ENCODE peak calls at places on chromosomes 1 and 21, in five cellular contexts. One of them, this sample, is unnamed.

GRCh38 chr1:235632538-235633219 is 16.9 kb downstream of the GNG4 start:
- DNase-seq in progenitor cell of endocrine pancreas: no peak
- DNase-seq in prostate gland: no peak
- DNase-seq in lower lobe of right lung: no peak
- DNase-seq in type B pancreatic cell: no peak
- DNase-seq in this sample: peak; percentile 75

GRCh38 chr1:116900471-116901365 is 9.0 kb upstream of the PTGFRN start:
- DNase-seq in progenitor cell of endocrine pancreas: no peak
- DNase-seq in prostate gland: no peak
- DNase-seq in lower lobe of right lung: no peak
- DNase-seq in type B pancreatic cell: no peak
- DNase-seq in this sample: no peak

GRCh38 chr1:113390871-113391642 is 742 bp downstream of the MAGI3 start:
- DNase-seq in progenitor cell of endocrine pancreas: peak; percentile 36
- DNase-seq in prostate gland: peak; percentile 60
- DNase-seq in lower lobe of right lung: peak; percentile 74
- DNase-seq in type B pancreatic cell: peak; percentile 71
- DNase-seq in this sample: peak; percentile 28

GRCh38 chr1:62003777-62004176 is 190.9 kb upstream of the L1TD1 start:
- DNase-seq in progenitor cell of endocrine pancreas: no peak
- DNase-seq in prostate gland: no peak
- DNase-seq in lower lobe of right lung: no peak
- DNase-seq in type B pancreatic cell: no peak
- DNase-seq in this sample: no peak

GRCh38 chr1:23090056-23090455 is 70.8 kb downstream of the KDM1A start:
- DNase-seq in progenitor cell of endocrine pancreas: no peak
- DNase-seq in prostate gland: no peak
- DNase-seq in lower lobe of right lung: no peak
- DNase-seq in type B pancreatic cell: no peak
- DNase-seq in this sample: no peak

GRCh38 chr1:20698195-20698910 is 19.5 kb downstream of the KIF17 start:
- DNase-seq in progenitor cell of endocrine pancreas: no peak
- DNase-seq in prostate gland: no peak
- DNase-seq in lower lobe of right lung: no peak
- DNase-seq in type B pancreatic cell: no peak
- DNase-seq in this sample: no peak

GRCh38 chr1:33045246-33045645 is 8.6 kb upstream of the AK2 start:
- DNase-seq in progenitor cell of endocrine pancreas: no peak
- DNase-seq in prostate gland: no peak
- DNase-seq in lower lobe of right lung: no peak
- DNase-seq in type B pancreatic cell: no peak
- DNase-seq in this sample: no peak

GRCh38 chr1:97202481-97202880 is 480.9 kb downstream of the PTBP2 start:
- DNase-seq in progenitor cell of endocrine pancreas: no peak
- DNase-seq in prostate gland: no peak
- DNase-seq in lower lobe of right lung: no peak
- DNase-seq in type B pancreatic cell: no peak
- DNase-seq in this sample: no peak

GRCh38 chr1:244022859-244023258 is 28.2 kb upstream of the ZBTB18 start:
- DNase-seq in progenitor cell of endocrine pancreas: no peak
- DNase-seq in prostate gland: no peak
- DNase-seq in lower lobe of right lung: no peak
- DNase-seq in type B pancreatic cell: no peak
- DNase-seq in this sample: no peak

GRCh38 chr1:19648689-19649088 is 4.6 kb downstream of the NBL1 start:
- DNase-seq in progenitor cell of endocrine pancreas: no peak
- DNase-seq in prostate gland: peak; percentile 86
- DNase-seq in lower lobe of right lung: no peak
- DNase-seq in type B pancreatic cell: no peak
- DNase-seq in this sample: no peak
- TF ChIP-seq CTCF in progenitor cell of endocrine pancreas: no peak
- TF ChIP-seq CTCF in prostate gland: peak; percentile 74
- TF ChIP-seq CTCF in lower lobe of right lung: peak; percentile 19
- TF ChIP-seq CTCF in type B pancreatic cell: no peak
- TF ChIP-seq CTCF in this sample: peak; percentile 11

GRCh38 chr1:86500731-86501130 is 32.0 kb downstream of the CLCA1 start:
- DNase-seq in progenitor cell of endocrine pancreas: no peak
- DNase-seq in prostate gland: no peak
- DNase-seq in lower lobe of right lung: no peak
- DNase-seq in type B pancreatic cell: no peak
- DNase-seq in this sample: no peak
- TF ChIP-seq CTCF in progenitor cell of endocrine pancreas: no peak
- TF ChIP-seq CTCF in prostate gland: no peak
- TF ChIP-seq CTCF in lower lobe of right lung: no peak
- TF ChIP-seq CTCF in type B pancreatic cell: no peak
- TF ChIP-seq CTCF in this sample: no peak

GRCh38 chr21:38696617-38697016 is 109.1 kb upstream of the ETS2 start:
- DNase-seq in progenitor cell of endocrine pancreas: no peak
- DNase-seq in prostate gland: no peak
- DNase-seq in lower lobe of right lung: no peak
- DNase-seq in type B pancreatic cell: no peak
- DNase-seq in this sample: no peak

GRCh38 chr21:38702196-38702595 is 103.5 kb upstream of the ETS2 start:
- DNase-seq in progenitor cell of endocrine pancreas: no peak
- DNase-seq in prostate gland: no peak
- DNase-seq in lower lobe of right lung: no peak
- DNase-seq in type B pancreatic cell: no peak
- DNase-seq in this sample: no peak

GRCh38 chr21:38699048-38699447 is 106.7 kb upstream of the ETS2 start:
- DNase-seq in progenitor cell of endocrine pancreas: no peak
- DNase-seq in prostate gland: no peak
- DNase-seq in lower lobe of right lung: no peak
- DNase-seq in type B pancreatic cell: no peak
- DNase-seq in this sample: no peak
- TF ChIP-seq CTCF in progenitor cell of endocrine pancreas: peak; percentile 33
- TF ChIP-seq CTCF in prostate gland: no peak
- TF ChIP-seq CTCF in lower lobe of right lung: no peak
- TF ChIP-seq CTCF in type B pancreatic cell: peak; percentile 28
- TF ChIP-seq CTCF in this sample: no peak

GRCh38 chr1:46343351-46343695 is 2.7 kb downstream of the NSUN4 start:
- DNase-seq in progenitor cell of endocrine pancreas: no peak
- DNase-seq in prostate gland: no peak
- DNase-seq in lower lobe of right lung: no peak
- DNase-seq in type B pancreatic cell: no peak
- DNase-seq in this sample: no peak

GRCh38 chr1:46342677-46343350 is 2.2 kb downstream of the NSUN4 start:
- DNase-seq in progenitor cell of endocrine pancreas: no peak
- DNase-seq in prostate gland: no peak
- DNase-seq in lower lobe of right lung: no peak
- DNase-seq in type B pancreatic cell: no peak
- DNase-seq in this sample: no peak

GRCh38 chr1:46343705-46344104 is 3.1 kb downstream of the NSUN4 start:
- DNase-seq in progenitor cell of endocrine pancreas: no peak
- DNase-seq in prostate gland: no peak
- DNase-seq in lower lobe of right lung: no peak
- DNase-seq in type B pancreatic cell: no peak
- DNase-seq in this sample: no peak

GRCh38 chr1:46341222-46342083 is 846 bp downstream of the NSUN4 start:
- DNase-seq in progenitor cell of endocrine pancreas: no peak
- DNase-seq in prostate gland: peak; percentile 7
- DNase-seq in lower lobe of right lung: peak; percentile 53
- DNase-seq in type B pancreatic cell: no peak
- DNase-seq in this sample: no peak

GRCh38 chr1:46342084-46342656 is 1.6 kb downstream of the NSUN4 start:
- DNase-seq in progenitor cell of endocrine pancreas: no peak
- DNase-seq in prostate gland: no peak
- DNase-seq in lower lobe of right lung: no peak
- DNase-seq in type B pancreatic cell: no peak
- DNase-seq in this sample: peak; percentile 40
- TF ChIP-seq CTCF in progenitor cell of endocrine pancreas: peak; percentile 39
- TF ChIP-seq CTCF in prostate gland: no peak
- TF ChIP-seq CTCF in lower lobe of right lung: no peak
- TF ChIP-seq CTCF in type B pancreatic cell: peak; percentile 52
- TF ChIP-seq CTCF in this sample: peak; percentile 42

GRCh38 chr21:23398726-23399125 is 2208.6 kb downstream of the MRPL39 start:
- DNase-seq in progenitor cell of endocrine pancreas: no peak
- DNase-seq in prostate gland: no peak
- DNase-seq in lower lobe of right lung: no peak
- DNase-seq in type B pancreatic cell: no peak
- DNase-seq in this sample: no peak

DNA sequence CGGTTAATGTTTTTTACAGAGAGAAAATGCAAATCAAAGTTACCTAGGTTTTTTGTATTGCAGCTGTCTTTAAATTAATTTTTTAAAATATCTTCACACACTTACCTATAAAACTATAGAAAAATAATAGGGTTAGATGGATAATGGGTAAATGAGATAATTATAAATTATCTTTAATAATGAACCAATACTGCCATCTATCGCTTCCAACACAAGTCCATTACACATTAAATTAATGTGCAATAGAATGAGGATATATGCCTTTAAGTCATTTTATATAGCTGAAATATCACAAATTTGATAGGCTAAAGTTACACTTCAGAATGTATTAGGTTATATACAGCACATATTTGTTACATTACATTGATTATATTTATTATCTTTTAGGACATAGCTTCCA is 2212.8 kb downstream of the MRPL39 start:
- DNase-seq in progenitor cell of endocrine pancreas: no peak
- DNase-seq in prostate gland: no peak
- DNase-seq in lower lobe of right lung: no peak
- DNase-seq in type B pancreatic cell: no peak
- DNase-seq in this sample: no peak
- TF ChIP-seq CTCF in progenitor cell of endocrine pancreas: no peak
- TF ChIP-seq CTCF in prostate gland: no peak
- TF ChIP-seq CTCF in lower lobe of right lung: no peak
- TF ChIP-seq CTCF in type B pancreatic cell: no peak
- TF ChIP-seq CTCF in this sample: no peak

DNA sequence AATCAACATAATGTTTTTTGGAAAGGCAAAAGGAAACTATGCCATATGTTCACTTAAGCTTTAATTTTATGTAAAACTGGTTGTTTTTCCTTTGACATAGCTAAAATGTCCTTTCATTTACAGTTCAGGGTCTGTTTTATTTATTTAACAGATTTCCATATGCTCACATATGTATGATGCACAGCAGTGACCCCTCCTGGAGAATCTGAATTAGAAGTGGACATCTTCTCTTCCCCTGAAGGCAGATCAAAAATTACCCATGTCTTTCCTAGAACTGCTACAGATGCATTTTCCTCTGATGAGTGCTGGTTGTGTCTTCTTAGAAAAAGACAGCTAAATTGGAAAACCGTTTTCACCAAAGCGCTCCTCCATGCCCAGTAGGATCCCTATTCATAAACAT is 143.6 kb upstream of the USH2A start:
- DNase-seq in progenitor cell of endocrine pancreas: no peak
- DNase-seq in prostate gland: no peak
- DNase-seq in lower lobe of right lung: no peak
- DNase-seq in type B pancreatic cell: no peak
- DNase-seq in this sample: no peak
- TF ChIP-seq CTCF in progenitor cell of endocrine pancreas: peak; percentile 28
- TF ChIP-seq CTCF in prostate gland: no peak
- TF ChIP-seq CTCF in lower lobe of right lung: peak; percentile 32
- TF ChIP-seq CTCF in type B pancreatic cell: peak; percentile 45
- TF ChIP-seq CTCF in this sample: peak; percentile 8

GRCh38 chr1:151403612-151404011 is 4.2 kb downstream of the PSMB4 start:
- DNase-seq in progenitor cell of endocrine pancreas: no peak
- DNase-seq in prostate gland: no peak
- DNase-seq in lower lobe of right lung: no peak
- DNase-seq in type B pancreatic cell: no peak
- DNase-seq in this sample: no peak

GRCh38 chr1:151401125-151401788 is 1.9 kb downstream of the PSMB4 start:
- DNase-seq in progenitor cell of endocrine pancreas: no peak
- DNase-seq in prostate gland: no peak
- DNase-seq in lower lobe of right lung: no peak
- DNase-seq in type B pancreatic cell: no peak
- DNase-seq in this sample: no peak

GRCh38 chr1:151401860-151402259 is 2.5 kb downstream of the PSMB4 start:
- DNase-seq in progenitor cell of endocrine pancreas: no peak
- DNase-seq in prostate gland: no peak
- DNase-seq in lower lobe of right lung: no peak
- DNase-seq in type B pancreatic cell: no peak
- DNase-seq in this sample: no peak

GRCh38 chr1:151405167-151405951 is 6.0 kb downstream of the PSMB4 start:
- DNase-seq in progenitor cell of endocrine pancreas: no peak
- DNase-seq in prostate gland: no peak
- DNase-seq in lower lobe of right lung: no peak
- DNase-seq in type B pancreatic cell: no peak
- DNase-seq in this sample: no peak

GRCh38 chr1:151402764-151403163 is 3.4 kb downstream of the PSMB4 start:
- DNase-seq in progenitor cell of endocrine pancreas: no peak
- DNase-seq in prostate gland: no peak
- DNase-seq in lower lobe of right lung: no peak
- DNase-seq in type B pancreatic cell: no peak
- DNase-seq in this sample: no peak
- TF ChIP-seq CTCF in progenitor cell of endocrine pancreas: no peak
- TF ChIP-seq CTCF in prostate gland: no peak
- TF ChIP-seq CTCF in lower lobe of right lung: no peak
- TF ChIP-seq CTCF in type B pancreatic cell: no peak
- TF ChIP-seq CTCF in this sample: no peak

GRCh38 chr1:48676376-48676775 is 100.3 kb downstream of the BEND5 start:
- DNase-seq in progenitor cell of endocrine pancreas: no peak
- DNase-seq in prostate gland: no peak
- DNase-seq in lower lobe of right lung: no peak
- DNase-seq in type B pancreatic cell: no peak
- DNase-seq in this sample: no peak

GRCh38 chr1:48674641-48675040 is 102.0 kb downstream of the BEND5 start:
- DNase-seq in progenitor cell of endocrine pancreas: no peak
- DNase-seq in prostate gland: no peak
- DNase-seq in lower lobe of right lung: no peak
- DNase-seq in type B pancreatic cell: no peak
- DNase-seq in this sample: no peak

GRCh38 chr1:48671578-48671977 is 105.1 kb downstream of the BEND5 start:
- DNase-seq in progenitor cell of endocrine pancreas: no peak
- DNase-seq in prostate gland: no peak
- DNase-seq in lower lobe of right lung: no peak
- DNase-seq in type B pancreatic cell: no peak
- DNase-seq in this sample: no peak

GRCh38 chr1:48675251-48675650 is 101.4 kb downstream of the BEND5 start:
- DNase-seq in progenitor cell of endocrine pancreas: no peak
- DNase-seq in prostate gland: no peak
- DNase-seq in lower lobe of right lung: no peak
- DNase-seq in type B pancreatic cell: no peak
- DNase-seq in this sample: no peak

GRCh38 chr1:48673725-48674124 is 103.0 kb downstream of the BEND5 start:
- DNase-seq in progenitor cell of endocrine pancreas: no peak
- DNase-seq in prostate gland: no peak
- DNase-seq in lower lobe of right lung: no peak
- DNase-seq in type B pancreatic cell: no peak
- DNase-seq in this sample: no peak
- TF ChIP-seq CTCF in progenitor cell of endocrine pancreas: peak; percentile 52
- TF ChIP-seq CTCF in prostate gland: no peak
- TF ChIP-seq CTCF in lower lobe of right lung: no peak
- TF ChIP-seq CTCF in type B pancreatic cell: peak; percentile 33
- TF ChIP-seq CTCF in this sample: no peak

This sample was measured in GM10248.